ENCODE peak calls at places on chromosome 3, in five cellular contexts. E is type B pancreatic cell, K is ovary, O is fibroblast of pulmonary artery, U is stomach. I is an unnamed sample.

GRCh38 chr3:124818398-124819150 is 68.6 kb downstream of the ITGB5 start:
- DNase-seq in U (no peak), K (no peak), E (no peak), O (peak; percentile 71), I (no peak)

GRCh38 chr3:127739347-127740135 is 66.8 kb downstream of the ABTB1 start:
- DNase-seq in K (no peak), O (no peak), E (no peak), U (no peak), I (no peak)

GRCh38 chr3:186843039-186843432 is 526 bp downstream of the ADIPOQ start:
- DNase-seq in E (no peak), O (no peak), U (no peak), K (no peak), I (no peak)

GRCh38 chr3:159855599-159856495 is 132.8 kb upstream of the IL12A start:
- DNase-seq in K (no peak), U (no peak), O (no peak), E (no peak), I (no peak)

GRCh38 chr3:160720123-160720746 is 35.8 kb upstream of the PPM1L start:
- DNase-seq in K (no peak), O (no peak), E (no peak), U (no peak), I (no peak)

GRCh38 chr3:168885028-168885427 is 778.5 kb downstream of the MECOM start:
- DNase-seq in K (no peak), O (peak; percentile 65), E (no peak), U (no peak), I (no peak)

GRCh38 chr3:153245661-153246060 is 83.6 kb downstream of the RAP2B start:
- DNase-seq in K (no peak), U (no peak), E (no peak), O (no peak), I (no peak)

GRCh38 chr3:182889948-182890629 is 90.2 kb downstream of the DCUN1D1 start:
- DNase-seq in U (no peak), E (no peak), K (no peak), O (no peak), I (no peak)

GRCh38 chr3:186955898-186956696 is 25.8 kb downstream of the ST6GAL1 start:
- DNase-seq in O (no peak), K (no peak), E (no peak), U (no peak), I (no peak)

GRCh38 chr3:159187706-159188105 is 385.9 kb downstream of the MFSD1 start:
- DNase-seq in O (no peak), U (no peak), K (no peak), E (no peak), I (no peak)

GRCh38 chr3:18443670-18444596 is 18.8 kb upstream of the SATB1 start:
- DNase-seq in U (peak; percentile 33), K (peak; percentile 36), O (no peak), E (no peak), I (peak; percentile 39)

GRCh38 chr3:81716870-81717509 is 44.5 kb downstream of the GBE1 start:
- DNase-seq in K (no peak), U (peak; percentile 46), E (no peak), O (peak; percentile 69), I (peak; percentile 13)

GRCh38 chr3:88433572-88433971 is 283.8 kb downstream of the C3orf38 start:
- DNase-seq in K (no peak), U (no peak), E (no peak), O (no peak), I (no peak)

GRCh38 chr3:52433328-52434060 is 11.4 kb downstream of the SEMA3G start:
- DNase-seq in O (no peak), U (no peak), E (no peak), K (peak; percentile 49), I (no peak)

GRCh38 chr3:45908761-45909160 is 22.4 kb downstream of the CCR9 start:
- DNase-seq in K (no peak), E (no peak), O (no peak), U (no peak), I (no peak)

GRCh38 chr3:140584549-140584948 is 93.3 kb upstream of the TRIM42 start:
- DNase-seq in K (no peak), E (no peak), O (no peak), U (no peak), I (no peak)

GRCh38 chr3:122342803-122343202 is 17.8 kb downstream of the CSTA start:
- DNase-seq in K (no peak), U (no peak), O (no peak), E (no peak), I (no peak)

GRCh38 chr3:30666564-30667249 is 60.3 kb downstream of the TGFBR2 start:
- DNase-seq in E (no peak), K (no peak), U (no peak), O (no peak), I (no peak)

GRCh38 chr3:42387802-42388651 is 22.4 kb downstream of the LYZL4 start:
- DNase-seq in U (no peak), O (peak; percentile 11), K (no peak), E (no peak), I (no peak)

GRCh38 chr3:66066963-66067617 is 28.4 kb upstream of the MAGI1 start:
- DNase-seq in U (no peak), K (no peak), O (no peak), E (no peak), I (no peak)

GRCh38 chr3:112111785-112112402 is 21.2 kb downstream of the GCSAM start:
- DNase-seq in K (no peak), O (peak; percentile 84), E (no peak), U (peak; percentile 59), I (peak; percentile 45)

DNA sequence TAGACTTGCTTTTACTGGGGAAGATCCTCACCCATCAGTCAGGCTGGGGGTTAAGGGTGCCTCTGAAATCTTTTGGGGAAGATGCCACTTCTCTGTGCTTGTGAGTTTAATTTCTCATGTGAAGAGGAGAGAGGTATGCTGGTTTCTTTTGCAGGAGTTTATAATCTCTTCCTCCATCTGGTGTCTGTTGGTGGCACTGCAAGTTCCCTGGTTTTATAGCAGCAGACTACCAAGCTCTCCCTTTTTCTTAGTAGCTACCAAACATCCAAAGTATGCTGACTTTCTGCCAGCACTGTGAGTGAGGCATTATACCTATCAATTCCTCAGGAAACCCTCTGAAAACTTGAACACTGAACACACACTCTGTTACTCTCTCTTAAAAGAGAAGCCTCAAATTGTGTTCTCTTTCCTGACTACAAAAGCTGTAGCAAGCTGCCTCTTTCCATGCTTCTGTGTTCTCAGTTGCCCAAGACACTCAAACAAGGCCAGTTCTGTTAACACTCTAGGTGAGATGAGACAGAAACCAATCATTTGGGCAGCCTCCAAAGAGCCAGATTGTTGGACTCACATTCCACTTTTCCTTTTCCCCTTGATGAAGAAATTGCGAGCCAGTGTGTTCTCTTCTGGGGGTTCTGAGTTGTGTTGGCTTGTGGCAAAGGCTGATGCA is 299.5 kb downstream of the GAP43 start:
- DNase-seq in U (no peak), O (peak; percentile 37), K (no peak), E (no peak), I (peak; percentile 15)
- TF ChIP-seq CTCF in U (no peak), O (peak; percentile 55), K (no peak), E (peak; percentile 69), I (peak; percentile 55)

DNA sequence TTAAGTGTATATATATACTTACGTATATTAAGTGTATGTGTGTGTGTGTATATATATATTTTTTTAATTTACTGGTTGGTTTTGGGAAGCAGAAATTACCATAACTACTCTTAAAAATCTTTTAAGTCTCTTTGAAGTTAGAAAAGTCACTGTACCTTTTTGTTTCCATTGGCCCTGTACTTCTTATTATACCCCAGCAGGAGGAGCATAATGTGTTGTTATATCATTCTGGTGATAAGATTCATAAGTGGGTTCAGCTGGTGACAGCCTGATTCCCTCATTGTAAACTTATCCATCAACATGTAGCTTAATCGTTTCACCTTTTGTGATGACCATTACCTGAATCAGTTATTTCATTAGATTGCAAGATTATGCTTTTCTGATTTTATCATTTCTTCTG is 30.8 kb downstream of the MLH1 start:
- DNase-seq in K (no peak), O (peak; percentile 34), U (no peak), E (no peak), I (no peak)
- TF ChIP-seq CTCF in K (peak; percentile 12), O (peak; percentile 42), U (peak; percentile 46), E (peak; percentile 54), I (no peak)

GRCh38 chr3:99818818-99819217 is 1.2 kb downstream of the CMSS1 start:
- DNase-seq in U (no peak), O (no peak), K (no peak), E (no peak), I (no peak)

GRCh38 chr3:99817047-99817436 is 620 bp upstream of the CMSS1 start:
- DNase-seq in U (no peak), K (no peak), E (no peak), O (peak; percentile 13), I (peak; percentile 21)

GRCh38 chr3:99817437-99818240 is at the start of gene CMSS1:
- DNase-seq in E (peak; percentile 96), K (peak; percentile 97), O (peak; percentile 95), U (peak; percentile 95), I (peak; percentile 99)
- TF ChIP-seq CTCF in E (peak; percentile 58), K (peak; percentile 57), O (peak; percentile 30), U (no peak), I (no peak)

GRCh38 chr3:126485131-126485530 is 9.4 kb upstream of the ZXDC start:
- DNase-seq in U (no peak), O (no peak), K (no peak), E (no peak), I (no peak)

GRCh38 chr3:126488886-126489569 is 13.3 kb upstream of the ZXDC start:
- DNase-seq in E (no peak), U (no peak), K (no peak), O (no peak), I (no peak)

GRCh38 chr3:126485956-126486884 is 10.5 kb upstream of the ZXDC start:
- DNase-seq in K (no peak), E (no peak), O (no peak), U (no peak), I (no peak)

GRCh38 chr3:126488205-126488604 is 12.5 kb upstream of the ZXDC start:
- DNase-seq in K (no peak), U (no peak), E (no peak), O (no peak), I (no peak)

GRCh38 chr3:126487151-126487771 is 11.6 kb upstream of the ZXDC start:
- DNase-seq in U (no peak), K (no peak), E (no peak), O (peak; percentile 12), I (peak; percentile 30)
- TF ChIP-seq CTCF in U (no peak), K (no peak), E (peak; percentile 47), O (peak; percentile 13), I (no peak)